ENCODE peak calls at places on chromosomes 2 and 18, in five cellular contexts. A is nephron progenitor cell; H is CD8-positive, alpha-beta memory T cell; B is GM04504; M is NCI-H1092. T is an unnamed sample.

GRCh38 chr2:53600835-53601234 is 166.8 kb upstream of the CHAC2 start:
- DNase-seq in A (no peak), H (no peak), B (no peak), M (peak), T (peak)

GRCh38 chr2:193521523-193521922 is 1326.8 kb upstream of the TMEFF2 start:
- DNase-seq in A (no peak), H (no peak), B (no peak), M (no peak), T (no peak)

GRCh38 chr2:224171226-224171625 is 132.1 kb upstream of the SERPINE2 start:
- DNase-seq in A (no peak), H (no peak), B (no peak), M (no peak), T (no peak)

GRCh38 chr18:39835303-39836030 is 2119.6 kb upstream of the PIK3C3 start:
- DNase-seq in A (no peak), H (no peak), B (no peak), M (no peak), T (no peak)

GRCh38 chr2:145022671-145023330 is 502.9 kb upstream of the ZEB2 start:
- DNase-seq in A (no peak), H (no peak), B (no peak), M (no peak), T (peak)

GRCh38 chr18:59646228-59646945 is 50.8 kb downstream of the CCBE1 start:
- DNase-seq in A (no peak), H (no peak), B (no peak), M (no peak), T (no peak)

GRCh38 chr2:16151651-16152050 is 211.3 kb downstream of the MYCN start:
- DNase-seq in A (no peak), H (no peak), B (no peak), M (no peak), T (no peak)

GRCh38 chr2:24313744-24314632 is 46.3 kb downstream of the ITSN2 start:
- DNase-seq in A (no peak), H (no peak), B (no peak), M (no peak), T (no peak)

GRCh38 chr18:37661478-37661877 is 95.9 kb upstream of the CELF4 start:
- DNase-seq in A (no peak), H (no peak), B (no peak), M (no peak), T (no peak)

GRCh38 chr2:232485333-232485756 is 2.3 kb downstream of the ECEL1 start:
- DNase-seq in A (no peak), H (peak), B (no peak), M (no peak), T (no peak)

GRCh38 chr2:74867841-74868658 is 34.1 kb downstream of the HK2 start:
- DNase-seq in A (no peak), H (no peak), B (peak), M (no peak), T (peak)

GRCh38 chr2:237324446-237325236 is 89.3 kb downstream of the COL6A3 start:
- DNase-seq in A (no peak), H (no peak), B (no peak), M (no peak), T (no peak)

GRCh38 chr18:48839819-48840490 is 110.8 kb downstream of the SMAD7 start:
- DNase-seq in A (no peak), H (peak), B (no peak), M (no peak), T (no peak)

GRCh38 chr2:47046271-47046670 is 108.8 kb downstream of the STPG4 start:
- DNase-seq in A (no peak), H (no peak), B (no peak), M (no peak), T (no peak)

GRCh38 chr2:166384774-166385173 is 9.0 kb upstream of the SCN9A start:
- DNase-seq in A (no peak), H (no peak), B (no peak), M (no peak), T (peak)

GRCh38 chr2:111702119-111702808 is 181.7 kb downstream of the ANAPC1 start:
- DNase-seq in A (peak), H (peak), B (no peak), M (no peak), T (no peak)

GRCh38 chr18:22346342-22346967 is 71.3 kb downstream of the CTAGE1 start:
- DNase-seq in A (no peak), H (peak), B (no peak), M (no peak), T (peak)

GRCh38 chr2:219001577-219002394 is 8.6 kb upstream of the CRYBA2 start:
- DNase-seq in A (peak), H (no peak), B (no peak), M (peak), T (no peak)

GRCh38 chr2:217707116-217707742 is 295.6 kb downstream of the TNS1 start:
- DNase-seq in A (no peak), H (no peak), B (no peak), M (no peak), T (peak)

GRCh38 chr2:105168543-105168942 is 73.0 kb upstream of the GPR45 start:
- DNase-seq in A (no peak), H (no peak), B (no peak), M (no peak), T (no peak)

GRCh38 chr18:44945847-44946490 is 265.3 kb downstream of the SETBP1 start:
- DNase-seq in A (no peak), H (no peak), B (no peak), M (peak), T (no peak)

GRCh38 chr2:114534051-114534727 is 91.7 kb downstream of the DPP10 start:
- DNase-seq in A (no peak), H (no peak), B (no peak), M (no peak), T (no peak)

GRCh38 chr18:79873449-79874110 is 75.8 kb downstream of the KCNG2 start:
- DNase-seq in A (peak), H (no peak), B (no peak), M (no peak), T (no peak)

GRCh38 chr2:212898011-212898410 is 253.4 kb downstream of the IKZF2 start:
- DNase-seq in A (no peak), H (no peak), B (peak), M (no peak), T (no peak)

GRCh38 chr2:221501210-221501882 is 70.8 kb downstream of the EPHA4 start:
- DNase-seq in A (no peak), H (no peak), B (no peak), M (no peak), T (peak)

GRCh38 chr2:62450716-62451191 is 55.2 kb downstream of the TMEM17 start:
- DNase-seq in A (no peak), H (no peak), B (no peak), M (no peak), T (no peak)

GRCh38 chr18:78637442-78638402 is 341.9 kb upstream of the SALL3 start:
- DNase-seq in A (no peak), H (no peak), B (no peak), M (no peak), T (no peak)

GRCh38 chr2:51994123-51994788 is 962.3 kb upstream of the NRXN1 start:
- DNase-seq in A (no peak), H (no peak), B (no peak), M (no peak), T (no peak)

GRCh38 chr2:10880586-10881321 is 31.0 kb upstream of the KCNF1 start:
- DNase-seq in A (no peak), H (no peak), B (no peak), M (no peak), T (no peak)

GRCh38 chr2:12005886-12006681 is 259.7 kb downstream of the LPIN1 start:
- DNase-seq in A (no peak), H (peak), B (no peak), M (no peak), T (no peak)

GRCh38 chr2:68653538-68653982 is 10.2 kb downstream of the PROKR1 start:
- DNase-seq in A (no peak), H (peak), B (no peak), M (no peak), T (peak)

GRCh38 chr2:25378731-25379490 is 37.2 kb upstream of the DNMT3A start:
- DNase-seq in A (no peak), H (no peak), B (no peak), M (no peak), T (no peak)

GRCh38 chr18:79393626-79394401 is 1.9 kb upstream of the NFATC1 start:
- DNase-seq in A (peak), H (peak), B (no peak), M (peak), T (peak)

GRCh38 chr2:67626656-67627055 is 229.5 kb downstream of the ETAA1 start:
- DNase-seq in A (no peak), H (no peak), B (peak), M (no peak), T (peak)

GRCh38 chr2:106057206-106057605 is 136.9 kb downstream of the UXS1 start:
- DNase-seq in A (no peak), H (peak), B (no peak), M (no peak), T (no peak)